ENCODE peak calls at places on chromosome X, in four cellular contexts. L is RWPE1, K is tibial nerve, E is cardiac muscle cell. C is an unnamed sample.

GRCh38 chrX:151680805-151681204 is 14.5 kb upstream of the PRRG3 start:
- DNase-seq in K (no peak), L (peak), E (peak), C (peak)

GRCh38 chrX:43313035-43313434 is 343.1 kb upstream of the MAOA start:
- DNase-seq in L (no peak), E (no peak), K (no peak), C (no peak)

GRCh38 chrX:49190783-49191032 is 4.5 kb upstream of the PRICKLE3 start:
- DNase-seq in K (peak), E (no peak), L (no peak), C (no peak)

GRCh38 chrX:44012484-44013096 is 39.4 kb upstream of the NDP start:
- DNase-seq in K (no peak), L (peak), E (peak), C (no peak)

GRCh38 chrX:41312786-41313185 is 21.2 kb upstream of the DDX3X start:
- DNase-seq in E (no peak), K (no peak), L (no peak), C (no peak)

GRCh38 chrX:4091046-4091760 is 377.8 kb upstream of the PRKX start:
- DNase-seq in E (no peak), K (no peak), L (peak), C (no peak)

GRCh38 chrX:2325076-2325784 is 175.5 kb downstream of the DHRSX start:
- DNase-seq in E (peak), K (peak), L (no peak), C (peak)

GRCh38 chrX:133495464-133496391 is 80.4 kb upstream of the GPC4 start:
- DNase-seq in E (peak), K (peak), L (no peak), C (no peak)

GRCh38 chrX:261167-261857 is 19.9 kb upstream of the PLCXD1 start:
- DNase-seq in L (no peak), E (peak), K (no peak), C (no peak)

GRCh38 chrX:31508338-31508737 is 436.5 kb upstream of the FTHL17 start:
- DNase-seq in K (no peak), E (peak), L (no peak), C (no peak)

GRCh38 chrX:37825225-37825842 is 22.0 kb downstream of the DYNLT3 start:
- DNase-seq in L (peak), K (peak), E (peak), C (peak)

GRCh38 chrX:105297041-105297440 is 76.5 kb upstream of the TEX13A start:
- DNase-seq in K (no peak), E (no peak), L (no peak), C (no peak)

GRCh38 chrX:82648062-82648461 is 860.0 kb upstream of the POU3F4 start:
- DNase-seq in K (no peak), E (no peak), L (peak), C (no peak)

GRCh38 chrX:140821280-140821679 is 111.7 kb downstream of the LINC00632 start:
- DNase-seq in E (no peak), L (no peak), K (no peak), C (no peak)

GRCh38 chrX:154370300-154370881 is 4.0 kb downstream of the FLNA start:
- DNase-seq in K (no peak), L (no peak), E (peak), C (no peak)

GRCh38 chrX:97363843-97364242 is 480.1 kb downstream of the RPA4 start:
- DNase-seq in E (no peak), K (no peak), L (no peak), C (no peak)

GRCh38 chrX:153744210-153745066 is 19.6 kb upstream of the PLXNB3 start:
- DNase-seq in K (no peak), L (no peak), E (no peak), C (no peak)

GRCh38 chrX:68693481-68694410 is 46.3 kb downstream of the STARD8 start:
- DNase-seq in E (peak), L (peak), K (peak), C (no peak)

GRCh38 chrX:153455571-153455970 is 9.7 kb upstream of the TREX2 start:
- DNase-seq in K (no peak), E (no peak), L (no peak), C (no peak)

GRCh38 chrX:1393871-1394615 is 2.1 kb upstream of the SLC25A6 start:
- DNase-seq in K (no peak), E (no peak), L (no peak), C (no peak)

GRCh38 chrX:123256378-123256777 is 72.3 kb downstream of the GRIA3 start:
- DNase-seq in E (no peak), K (no peak), L (no peak), C (no peak)

GRCh38 chrX:11558972-11559371 is 106.7 kb downstream of the ARHGAP6 start:
- DNase-seq in L (peak), E (no peak), K (no peak), C (peak)

GRCh38 chrX:24979081-24979480 is 36.7 kb downstream of the ARX start:
- DNase-seq in L (no peak), E (no peak), K (no peak), C (no peak)

GRCh38 chrX:106608016-106608415 is 3.8 kb upstream of the RADX start:
- DNase-seq in L (no peak), E (no peak), K (no peak), C (peak)

GRCh38 chrX:124194209-124194608 is 138.3 kb upstream of the TEX13D start:
- DNase-seq in K (no peak), L (no peak), E (peak), C (no peak)

GRCh38 chrX:154435171-154435733 is 1.7 kb upstream of the GDI1 start:
- DNase-seq in L (no peak), K (no peak), E (no peak), C (no peak)

GRCh38 chrX:109840585-109840984 is 107.5 kb upstream of the ACSL4 start:
- DNase-seq in E (peak), K (no peak), L (peak), C (no peak)

GRCh38 chrX:132373610-132374009 is 115.2 kb downstream of the MBNL3 start:
- DNase-seq in E (no peak), L (no peak), K (no peak), C (no peak)

GRCh38 chrX:132375941-132376340 is 112.9 kb downstream of the MBNL3 start:
- DNase-seq in L (no peak), K (no peak), E (peak), C (no peak)
- TF ChIP-seq CTCF in L (no peak), K (no peak), E (peak), C (peak)

GRCh38 chrX:19178402-19178801 is 56.1 kb upstream of the ADGRG2 start:
- DNase-seq in L (no peak), E (no peak), K (no peak), C (no peak)
- H3K27ac ChIP-seq in L (no peak), E (no peak), K (no peak), C (no peak)

DNA sequence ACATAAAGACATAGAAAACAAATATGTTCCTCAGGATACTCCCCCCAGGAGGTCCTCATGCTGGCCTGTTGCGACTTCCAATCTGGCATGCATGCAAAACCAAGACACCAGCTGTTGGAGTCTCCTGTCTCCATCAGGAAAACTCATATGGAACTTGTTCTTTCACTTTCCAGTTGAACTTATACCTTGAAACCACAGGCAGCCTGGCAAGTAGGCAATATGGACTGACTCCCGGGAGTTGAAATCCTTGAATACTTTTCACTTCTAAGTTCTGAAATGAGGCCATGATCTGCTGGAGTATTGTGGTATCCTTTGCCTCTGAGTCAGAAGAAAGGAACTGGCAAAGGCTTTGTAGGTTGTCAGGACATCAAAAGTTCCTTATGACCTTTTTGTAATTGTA is 444.2 kb downstream of the IDS start:
- DNase-seq in L (no peak), K (no peak), E (peak), C (no peak)
- TF ChIP-seq CTCF in L (no peak), K (no peak), E (no peak), C (no peak)

GRCh38 chrX:150581093-150581775 is 12.8 kb downstream of the MTM1 start:
- DNase-seq in E (peak), L (peak), K (no peak), C (no peak)
- H3K27ac ChIP-seq in E (no peak), L (no peak), K (no peak), C (no peak)